ENCODE peak calls at places on chromosomes 3 and 15, in six cellular contexts. N is mesendoderm, E is aorta, F is ovary, J is heart left ventricle, R is sigmoid colon. B is an unnamed sample. For H3K36me3, the result is how much of the 10 kb centered on the place peaks cover.

GRCh38 chr3:108124337-108125150 is 33.7 kb upstream of the CD47 start:
- DNase-seq in N (peak), E (no peak), F (no peak), J (no peak), R (no peak), B (no peak)

GRCh38 chr15:68187559-68187958 is 17.6 kb downstream of the CALML4 start:
- DNase-seq in N (no peak), E (no peak), F (peak), J (peak), R (peak), B (no peak)

GRCh38 chr3:41041899-41042298 is 157.4 kb upstream of the CTNNB1 start:
- DNase-seq in N (no peak), E (no peak), F (no peak), J (no peak), R (no peak), B (no peak)

GRCh38 chr3:144754076-144754783 is 782.6 kb downstream of the DIPK2A start:
- DNase-seq in N (no peak), E (no peak), F (no peak), J (no peak), R (no peak), B (no peak)

GRCh38 chr3:170356596-170357175 is 829 bp upstream of the SKIL start:
- DNase-seq in N (peak), E (peak), F (peak), J (peak), R (peak), B (peak)

GRCh38 chr3:149688122-149688757 is 30.4 kb upstream of the WWTR1 start:
- DNase-seq in N (peak), E (no peak), F (no peak), J (no peak), R (no peak), B (no peak)

GRCh38 chr15:63344737-63345390 is 36.8 kb downstream of the CA12 start:
- DNase-seq in N (no peak), E (no peak), F (no peak), J (no peak), R (peak), B (no peak)

GRCh38 chr3:86948840-86949239 is 42.1 kb downstream of the VGLL3 start:
- DNase-seq in N (no peak), E (no peak), F (no peak), J (no peak), R (no peak), B (no peak)

GRCh38 chr3:107978116-107979057 is 112.4 kb downstream of the CD47 start:
- DNase-seq in N (no peak), E (no peak), F (no peak), J (no peak), R (no peak), B (no peak)

GRCh38 chr3:30258426-30259392 is 347.7 kb upstream of the TGFBR2 start:
- DNase-seq in N (no peak), E (no peak), F (no peak), J (no peak), R (no peak), B (peak)

GRCh38 chr3:63877737-63878393 is 14.2 kb downstream of the ATXN7 start:
- DNase-seq in N (no peak), E (no peak), F (no peak), J (no peak), R (no peak), B (no peak)

GRCh38 chr3:36932979-36933378 is 11.9 kb downstream of the TRANK1 start:
- DNase-seq in N (peak), E (no peak), F (no peak), J (no peak), R (no peak), B (no peak)

GRCh38 chr3:79246875-79247274 is 520.9 kb downstream of the ROBO1 start:
- DNase-seq in N (no peak), E (no peak), F (no peak), J (no peak), R (no peak), B (no peak)

GRCh38 chr3:79247367-79248103 is 520.3 kb downstream of the ROBO1 start:
- DNase-seq in N (no peak), E (no peak), F (no peak), J (peak), R (peak), B (no peak)

GRCh38 chr3:79250746-79251145 is 517.1 kb downstream of the ROBO1 start:
- DNase-seq in N (no peak), E (no peak), F (no peak), J (peak), R (no peak), B (no peak)

GRCh38 chr3:79249701-79250100 is 518.1 kb downstream of the ROBO1 start:
- DNase-seq in N (no peak), E (no peak), F (no peak), J (no peak), R (no peak), B (no peak)

GRCh38 chr3:79245295-79246138 is 522.3 kb downstream of the ROBO1 start:
- DNase-seq in N (no peak), E (no peak), F (no peak), J (no peak), R (no peak), B (peak)
- H3K4me3 ChIP-seq in N (no peak), E (no peak), F (no peak), J (no peak), R (no peak), B (no peak)

GRCh38 chr3:112373476-112373875 is 40.5 kb downstream of the CD200 start:
- DNase-seq in N (no peak), E (no peak), F (no peak), J (no peak), R (no peak), B (no peak)
- H3K36me3 ChIP-seq in N (under half), E (under half), F (under half), J (under half), R (under half), B (under half)

GRCh38 chr3:185328324-185329004 is 34.5 kb upstream of the MAP3K13 start:
- DNase-seq in N (no peak), E (no peak), F (peak), J (no peak), R (no peak), B (no peak)
- H3K4me3 ChIP-seq in N (no peak), E (no peak), F (no peak), J (no peak), R (peak), B (no peak)

GRCh38 chr3:47409284-47409683 is 28.5 kb downstream of the PTPN23 start:
- DNase-seq in N (no peak), E (no peak), F (no peak), J (no peak), R (no peak), B (peak)
- H3K36me3 ChIP-seq in N (under half), E (under half), F (under half), J (half or more), R (half or more), B (under half)

DNA sequence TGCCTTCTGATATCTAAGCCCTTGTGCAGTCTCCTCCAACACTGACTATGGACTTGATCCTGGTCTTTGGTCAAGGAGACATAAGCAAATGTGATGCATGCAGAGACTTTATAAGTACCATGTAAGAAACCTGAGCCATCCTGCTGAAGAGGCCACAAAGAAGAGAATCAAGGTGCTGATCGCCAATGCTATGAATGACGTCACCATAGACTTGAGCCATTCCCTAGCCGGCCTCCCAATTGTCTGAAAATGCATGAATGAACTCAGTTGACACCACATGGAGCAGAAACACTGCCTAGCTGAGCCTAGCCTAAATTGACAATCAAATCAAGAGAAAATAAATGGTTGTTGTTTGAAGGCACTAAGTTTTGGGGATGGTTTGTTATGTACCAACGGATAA is 51.9 kb downstream of the CERS3 start:
- DNase-seq in N (no peak), E (no peak), F (no peak), J (no peak), R (no peak), B (no peak)
- H3K4me3 ChIP-seq in N (no peak), E (no peak), F (no peak), J (no peak), R (no peak), B (no peak)

DNA sequence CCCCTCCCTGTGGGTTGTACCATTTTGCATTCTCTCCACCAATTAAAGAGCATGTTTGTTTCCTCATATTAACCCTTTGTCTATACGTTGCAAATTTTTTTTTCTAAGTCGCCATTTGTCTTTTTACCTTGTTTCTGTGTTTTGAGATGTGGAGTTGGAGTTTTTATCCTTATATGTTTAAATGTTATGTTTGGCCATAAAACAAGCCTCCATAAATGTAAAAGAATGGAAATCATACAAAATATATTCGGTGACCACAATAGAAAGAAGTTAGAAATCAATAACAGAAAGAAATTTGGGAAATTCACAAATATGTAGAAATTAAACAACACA is 29.2 kb downstream of the LRRK1 start:
- DNase-seq in N (no peak), E (no peak), F (no peak), J (no peak), R (no peak), B (no peak)
- H3K36me3 ChIP-seq in N (under half), E (under half), F (under half), J (under half), R (under half), B (under half)

B was measured in H7.